ENCODE peak calls at places on chromosome 17, in nine cellular contexts. One of them, this sample, is unnamed.

GRCh38 chr17:43856141-43856540 is 9.2 kb downstream of the CD300LG start:
- DNase-seq in cardiac muscle cell: no peak
- DNase-seq in HepG2: no peak
- DNase-seq in pancreas: no peak
- DNase-seq in left ventricle myocardium inferior: no peak
- DNase-seq in tibial nerve: no peak
- DNase-seq in bronchial epithelial cell: no peak
- DNase-seq in fibroblast of lung: no peak
- DNase-seq in cardiac fibroblast: no peak
- DNase-seq in this sample: no peak

GRCh38 chr17:7173687-7174602 is 5.2 kb downstream of the ASGR1 start:
- DNase-seq in cardiac muscle cell: peak; percentile 63
- DNase-seq in HepG2: no peak
- DNase-seq in pancreas: no peak
- DNase-seq in left ventricle myocardium inferior: peak; percentile 55
- DNase-seq in tibial nerve: peak; percentile 26
- DNase-seq in bronchial epithelial cell: peak; percentile 29
- DNase-seq in fibroblast of lung: peak; percentile 27
- DNase-seq in cardiac fibroblast: peak; percentile 34
- DNase-seq in this sample: peak; percentile 50

GRCh38 chr17:40345161-40346034 is 19.1 kb downstream of the GJD3 start:
- DNase-seq in cardiac muscle cell: peak; percentile 87
- DNase-seq in HepG2: peak; percentile 84
- DNase-seq in pancreas: peak; percentile 90
- DNase-seq in left ventricle myocardium inferior: peak; percentile 84
- DNase-seq in tibial nerve: no peak
- DNase-seq in bronchial epithelial cell: peak; percentile 52
- DNase-seq in fibroblast of lung: peak; percentile 76
- DNase-seq in cardiac fibroblast: peak; percentile 78
- DNase-seq in this sample: peak; percentile 58

GRCh38 chr17:29018788-29019474 is 13.1 kb upstream of the SEZ6 start:
- DNase-seq in cardiac muscle cell: no peak
- DNase-seq in HepG2: no peak
- DNase-seq in pancreas: no peak
- DNase-seq in left ventricle myocardium inferior: no peak
- DNase-seq in tibial nerve: no peak
- DNase-seq in bronchial epithelial cell: no peak
- DNase-seq in fibroblast of lung: no peak
- DNase-seq in cardiac fibroblast: no peak
- DNase-seq in this sample: no peak

GRCh38 chr17:35129154-35129972 is 7.9 kb downstream of the FNDC8 start:
- DNase-seq in cardiac muscle cell: no peak
- DNase-seq in HepG2: no peak
- DNase-seq in pancreas: no peak
- DNase-seq in left ventricle myocardium inferior: no peak
- DNase-seq in tibial nerve: no peak
- DNase-seq in bronchial epithelial cell: no peak
- DNase-seq in fibroblast of lung: no peak
- DNase-seq in cardiac fibroblast: peak; percentile 40
- DNase-seq in this sample: no peak

GRCh38 chr17:73787721-73788051 is 143.4 kb upstream of the SDK2 start:
- DNase-seq in cardiac muscle cell: peak; percentile 63
- DNase-seq in HepG2: no peak
- DNase-seq in pancreas: no peak
- DNase-seq in left ventricle myocardium inferior: no peak
- DNase-seq in tibial nerve: no peak
- DNase-seq in bronchial epithelial cell: no peak
- DNase-seq in fibroblast of lung: no peak
- DNase-seq in cardiac fibroblast: no peak
- DNase-seq in this sample: no peak

GRCh38 chr17:77356109-77356689 is 215.4 kb downstream of the SEC14L1 start:
- DNase-seq in cardiac muscle cell: no peak
- DNase-seq in HepG2: no peak
- DNase-seq in pancreas: peak; percentile 52
- DNase-seq in left ventricle myocardium inferior: no peak
- DNase-seq in tibial nerve: peak; percentile 10
- DNase-seq in bronchial epithelial cell: peak; percentile 35
- DNase-seq in fibroblast of lung: no peak
- DNase-seq in cardiac fibroblast: no peak
- DNase-seq in this sample: no peak

GRCh38 chr17:48818361-48818841 is 1.4 kb upstream of the TTLL6 start:
- DNase-seq in cardiac muscle cell: no peak
- DNase-seq in HepG2: no peak
- DNase-seq in pancreas: no peak
- DNase-seq in left ventricle myocardium inferior: no peak
- DNase-seq in tibial nerve: no peak
- DNase-seq in bronchial epithelial cell: no peak
- DNase-seq in fibroblast of lung: no peak
- DNase-seq in cardiac fibroblast: no peak
- DNase-seq in this sample: no peak

GRCh38 chr17:62098623-62099231 is 33.6 kb upstream of the MED13 start:
- DNase-seq in cardiac muscle cell: no peak
- DNase-seq in HepG2: no peak
- DNase-seq in pancreas: no peak
- DNase-seq in left ventricle myocardium inferior: no peak
- DNase-seq in tibial nerve: no peak
- DNase-seq in bronchial epithelial cell: no peak
- DNase-seq in fibroblast of lung: no peak
- DNase-seq in cardiac fibroblast: no peak
- DNase-seq in this sample: no peak

GRCh38 chr17:72788950-72789585 is 303.4 kb downstream of the SLC39A11 start:
- DNase-seq in cardiac muscle cell: no peak
- DNase-seq in HepG2: peak; percentile 85
- DNase-seq in pancreas: no peak
- DNase-seq in left ventricle myocardium inferior: no peak
- DNase-seq in tibial nerve: no peak
- DNase-seq in bronchial epithelial cell: peak; percentile 17
- DNase-seq in fibroblast of lung: peak; percentile 45
- DNase-seq in cardiac fibroblast: peak; percentile 49
- DNase-seq in this sample: peak; percentile 7

GRCh38 chr17:49022391-49022941 is 25.3 kb downstream of the IGF2BP1 start:
- DNase-seq in cardiac muscle cell: peak; percentile 84
- DNase-seq in HepG2: peak; percentile 76
- DNase-seq in pancreas: no peak
- DNase-seq in left ventricle myocardium inferior: no peak
- DNase-seq in tibial nerve: no peak
- DNase-seq in bronchial epithelial cell: peak; percentile 39
- DNase-seq in fibroblast of lung: peak; percentile 69
- DNase-seq in cardiac fibroblast: peak; percentile 87
- DNase-seq in this sample: peak; percentile 30

GRCh38 chr17:26775219-26775822 is 518.6 kb upstream of the WSB1 start:
- DNase-seq in cardiac muscle cell: no peak
- DNase-seq in HepG2: no peak
- DNase-seq in pancreas: peak; percentile 18
- DNase-seq in left ventricle myocardium inferior: no peak
- DNase-seq in tibial nerve: no peak
- DNase-seq in bronchial epithelial cell: no peak
- DNase-seq in fibroblast of lung: no peak
- DNase-seq in cardiac fibroblast: no peak
- DNase-seq in this sample: no peak

GRCh38 chr17:32971171-32971570 is 20.5 kb upstream of the SPACA3 start:
- DNase-seq in cardiac muscle cell: no peak
- DNase-seq in HepG2: no peak
- DNase-seq in pancreas: no peak
- DNase-seq in left ventricle myocardium inferior: no peak
- DNase-seq in tibial nerve: no peak
- DNase-seq in bronchial epithelial cell: peak; percentile 89
- DNase-seq in fibroblast of lung: peak; percentile 79
- DNase-seq in cardiac fibroblast: peak; percentile 32
- DNase-seq in this sample: peak; percentile 50

GRCh38 chr17:70677783-70678647 is 508.7 kb downstream of the KCNJ2 start:
- DNase-seq in cardiac muscle cell: no peak
- DNase-seq in HepG2: peak; percentile 75
- DNase-seq in pancreas: no peak
- DNase-seq in left ventricle myocardium inferior: no peak
- DNase-seq in tibial nerve: no peak
- DNase-seq in bronchial epithelial cell: peak; percentile 7
- DNase-seq in fibroblast of lung: no peak
- DNase-seq in cardiac fibroblast: no peak
- DNase-seq in this sample: no peak

GRCh38 chr17:29972277-29972676 is 30.8 kb downstream of the EFCAB5 start:
- DNase-seq in cardiac muscle cell: no peak
- DNase-seq in HepG2: no peak
- DNase-seq in pancreas: peak; percentile 32
- DNase-seq in left ventricle myocardium inferior: no peak
- DNase-seq in tibial nerve: no peak
- DNase-seq in bronchial epithelial cell: no peak
- DNase-seq in fibroblast of lung: no peak
- DNase-seq in cardiac fibroblast: no peak
- DNase-seq in this sample: no peak

GRCh38 chr17:50196826-50197225 is 4.6 kb downstream of the COL1A1 start:
- DNase-seq in cardiac muscle cell: no peak
- DNase-seq in HepG2: no peak
- DNase-seq in pancreas: no peak
- DNase-seq in left ventricle myocardium inferior: no peak
- DNase-seq in tibial nerve: no peak
- DNase-seq in bronchial epithelial cell: peak; percentile 48
- DNase-seq in fibroblast of lung: peak; percentile 78
- DNase-seq in cardiac fibroblast: peak; percentile 55
- DNase-seq in this sample: no peak

GRCh38 chr17:41212524-41213169 is 13.8 kb upstream of the KRTAP9-2 start:
- DNase-seq in cardiac muscle cell: no peak
- DNase-seq in HepG2: no peak
- DNase-seq in pancreas: peak; percentile 44
- DNase-seq in left ventricle myocardium inferior: no peak
- DNase-seq in tibial nerve: no peak
- DNase-seq in bronchial epithelial cell: no peak
- DNase-seq in fibroblast of lung: no peak
- DNase-seq in cardiac fibroblast: no peak
- DNase-seq in this sample: no peak

GRCh38 chr17:50055055-50055425 is 870 bp upstream of the ITGA3 start:
- DNase-seq in cardiac muscle cell: peak; percentile 47
- DNase-seq in HepG2: no peak
- DNase-seq in pancreas: no peak
- DNase-seq in left ventricle myocardium inferior: no peak
- DNase-seq in tibial nerve: no peak
- DNase-seq in bronchial epithelial cell: peak; percentile 91
- DNase-seq in fibroblast of lung: no peak
- DNase-seq in cardiac fibroblast: no peak
- DNase-seq in this sample: peak; percentile 91

GRCh38 chr17:65320856-65321255 is 183.7 kb downstream of the RGS9 start:
- DNase-seq in cardiac muscle cell: no peak
- DNase-seq in HepG2: no peak
- DNase-seq in pancreas: no peak
- DNase-seq in left ventricle myocardium inferior: no peak
- DNase-seq in tibial nerve: no peak
- DNase-seq in bronchial epithelial cell: no peak
- DNase-seq in fibroblast of lung: no peak
- DNase-seq in cardiac fibroblast: no peak
- DNase-seq in this sample: no peak

GRCh38 chr17:8846768-8847211 is 20.7 kb downstream of the PIK3R6 start:
- DNase-seq in cardiac muscle cell: peak; percentile 86
- DNase-seq in HepG2: peak; percentile 33
- DNase-seq in pancreas: no peak
- DNase-seq in left ventricle myocardium inferior: no peak
- DNase-seq in tibial nerve: no peak
- DNase-seq in bronchial epithelial cell: peak; percentile 54
- DNase-seq in fibroblast of lung: peak; percentile 56
- DNase-seq in cardiac fibroblast: peak; percentile 65
- DNase-seq in this sample: peak; percentile 37

GRCh38 chr17:48102700-48103378 is 1.6 kb upstream of the CBX1 start:
- DNase-seq in cardiac muscle cell: no peak
- DNase-seq in HepG2: peak; percentile 30
- DNase-seq in pancreas: no peak
- DNase-seq in left ventricle myocardium inferior: no peak
- DNase-seq in tibial nerve: no peak
- DNase-seq in bronchial epithelial cell: no peak
- DNase-seq in fibroblast of lung: no peak
- DNase-seq in cardiac fibroblast: no peak
- DNase-seq in this sample: no peak

GRCh38 chr17:28446716-28447395 is 26.6 kb upstream of the SLC13A2 start:
- DNase-seq in cardiac muscle cell: no peak
- DNase-seq in HepG2: no peak
- DNase-seq in pancreas: no peak
- DNase-seq in left ventricle myocardium inferior: no peak
- DNase-seq in tibial nerve: no peak
- DNase-seq in bronchial epithelial cell: peak; percentile 77
- DNase-seq in fibroblast of lung: no peak
- DNase-seq in cardiac fibroblast: no peak
- DNase-seq in this sample: peak; percentile 80

GRCh38 chr17:43766413-43767052 is 7.9 kb upstream of the SOST start:
- DNase-seq in cardiac muscle cell: peak; percentile 72
- DNase-seq in HepG2: peak; percentile 58
- DNase-seq in pancreas: no peak
- DNase-seq in left ventricle myocardium inferior: peak; percentile 57
- DNase-seq in tibial nerve: peak; percentile 58
- DNase-seq in bronchial epithelial cell: peak; percentile 25
- DNase-seq in fibroblast of lung: peak; percentile 28
- DNase-seq in cardiac fibroblast: peak; percentile 67
- DNase-seq in this sample: peak; percentile 62

GRCh38 chr17:79414520-79415065 is 196.3 kb downstream of the RBFOX3 start:
- DNase-seq in cardiac muscle cell: no peak
- DNase-seq in HepG2: no peak
- DNase-seq in pancreas: peak; percentile 41
- DNase-seq in left ventricle myocardium inferior: no peak
- DNase-seq in tibial nerve: no peak
- DNase-seq in bronchial epithelial cell: no peak
- DNase-seq in fibroblast of lung: no peak
- DNase-seq in cardiac fibroblast: no peak
- DNase-seq in this sample: no peak
- TF ChIP-seq CTCF in cardiac muscle cell: no peak
- TF ChIP-seq CTCF in HepG2: no peak
- TF ChIP-seq CTCF in pancreas: no peak
- TF ChIP-seq CTCF in left ventricle myocardium inferior: no peak
- TF ChIP-seq CTCF in tibial nerve: no peak
- TF ChIP-seq CTCF in bronchial epithelial cell: no peak
- TF ChIP-seq CTCF in fibroblast of lung: no peak
- TF ChIP-seq CTCF in cardiac fibroblast: no peak
- TF ChIP-seq CTCF in this sample: no peak

GRCh38 chr17:3810019-3810418 is 9.0 kb upstream of the ITGAE start:
- DNase-seq in cardiac muscle cell: no peak
- DNase-seq in HepG2: no peak
- DNase-seq in pancreas: no peak
- DNase-seq in left ventricle myocardium inferior: no peak
- DNase-seq in tibial nerve: no peak
- DNase-seq in bronchial epithelial cell: no peak
- DNase-seq in fibroblast of lung: no peak
- DNase-seq in cardiac fibroblast: no peak
- DNase-seq in this sample: no peak
- H3K4me3 ChIP-seq in cardiac muscle cell: no peak overlapping the region
- H3K4me3 ChIP-seq in HepG2: no peak overlapping the region
- H3K4me3 ChIP-seq in pancreas: no peak overlapping the region
- H3K4me3 ChIP-seq in left ventricle myocardium inferior: no peak overlapping the region
- H3K4me3 ChIP-seq in tibial nerve: no peak overlapping the region
- H3K4me3 ChIP-seq in bronchial epithelial cell: no peak overlapping the region
- H3K4me3 ChIP-seq in fibroblast of lung: no peak overlapping the region
- H3K4me3 ChIP-seq in cardiac fibroblast: no peak overlapping the region
- H3K4me3 ChIP-seq in this sample: no peak overlapping the region

GRCh38 chr17:46010597-46011186 is 11.6 kb downstream of the STH start:
- DNase-seq in cardiac muscle cell: no peak
- DNase-seq in HepG2: peak; percentile 53
- DNase-seq in pancreas: peak; percentile 43
- DNase-seq in left ventricle myocardium inferior: no peak
- DNase-seq in tibial nerve: no peak
- DNase-seq in bronchial epithelial cell: no peak
- DNase-seq in fibroblast of lung: no peak
- DNase-seq in cardiac fibroblast: no peak
- DNase-seq in this sample: no peak
- TF ChIP-seq CTCF in cardiac muscle cell: no peak
- TF ChIP-seq CTCF in HepG2: peak; percentile 64
- TF ChIP-seq CTCF in pancreas: no peak
- TF ChIP-seq CTCF in left ventricle myocardium inferior: no peak
- TF ChIP-seq CTCF in tibial nerve: no peak
- TF ChIP-seq CTCF in bronchial epithelial cell: no peak
- TF ChIP-seq CTCF in fibroblast of lung: no peak
- TF ChIP-seq CTCF in cardiac fibroblast: no peak
- TF ChIP-seq CTCF in this sample: no peak

GRCh38 chr17:38751144-38751802 is 1.3 kb upstream of the PSMB3 start:
- DNase-seq in cardiac muscle cell: no peak
- DNase-seq in HepG2: no peak
- DNase-seq in pancreas: no peak
- DNase-seq in left ventricle myocardium inferior: no peak
- DNase-seq in tibial nerve: no peak
- DNase-seq in bronchial epithelial cell: peak; percentile 30
- DNase-seq in fibroblast of lung: no peak
- DNase-seq in cardiac fibroblast: no peak
- DNase-seq in this sample: peak; percentile 37
- H3K4me3 ChIP-seq in cardiac muscle cell: peak overlapping the region; percentile 97
- H3K4me3 ChIP-seq in HepG2: peak overlapping the region; percentile 82
- H3K4me3 ChIP-seq in pancreas: peak overlapping the region; percentile 90
- H3K4me3 ChIP-seq in left ventricle myocardium inferior: peak overlapping the region; percentile 78
- H3K4me3 ChIP-seq in tibial nerve: peak overlapping the region; percentile 87
- H3K4me3 ChIP-seq in bronchial epithelial cell: peak overlapping the region; percentile 75
- H3K4me3 ChIP-seq in fibroblast of lung: peak overlapping the region; percentile 71
- H3K4me3 ChIP-seq in cardiac fibroblast: peak overlapping the region; percentile 40
- H3K4me3 ChIP-seq in this sample: peak overlapping the region; percentile 100